ENCODE peak calls at places on chromosomes 1 and 21, in seven cellular contexts. S is hippocampal formation; Z is cardiac fibroblast; M is breast epithelium; G is CD8-positive, alpha-beta T cell; W is stimulated activated CD4-positive, alpha-beta T cell treated with anti-CD3 and anti-CD28 coated beads, Interleukin-12 subunit alpha, Interleukin-12 subunit beta, amount 100 ng/mL, for 4 hours; P is activated naive CD4-positive, alpha-beta T cell treated with Interleukin-2 at 50 U/mL for 16 hours. Q is an unnamed sample.

GRCh38 chr1:59229138-59229537 is 67.8 kb upstream of the FGGY start:
- DNase-seq in S (no peak), Z (peak; percentile 52), M (no peak), G (no peak), W (no peak), P (no peak), Q (no peak)

GRCh38 chr21:36145259-36145658 is 10.4 kb downstream of the CBR3 start:
- DNase-seq in S (no peak), Z (no peak), M (no peak), G (no peak), W (no peak), P (no peak), Q (no peak)

GRCh38 chr1:166273618-166274017 is 106.8 kb upstream of the FAM78B start:
- DNase-seq in S (no peak), Z (no peak), M (no peak), G (no peak), W (no peak), P (no peak), Q (no peak)

GRCh38 chr1:99768525-99769382 is 2.3 kb upstream of the FRRS1 start:
- DNase-seq in S (no peak), Z (peak; percentile 81), M (no peak), G (no peak), W (no peak), P (no peak), Q (no peak)

GRCh38 chr1:30706528-30706927 is 16.9 kb downstream of the MATN1 start:
- DNase-seq in S (peak; percentile 25), Z (peak; percentile 51), M (no peak), G (no peak), W (no peak), P (no peak), Q (no peak)

GRCh38 chr1:29711582-29712274 is 475.4 kb downstream of the PTPRU start:
- DNase-seq in S (no peak), Z (peak; percentile 65), M (no peak), G (no peak), W (no peak), P (no peak), Q (no peak)

GRCh38 chr1:46556822-46557221 is 5.4 kb upstream of the KNCN start:
- DNase-seq in S (no peak), Z (peak; percentile 54), M (no peak), G (no peak), W (no peak), P (no peak), Q (no peak)

GRCh38 chr1:247336390-247336789 is 4.7 kb upstream of the ZNF496 start:
- DNase-seq in S (no peak), Z (no peak), M (no peak), G (no peak), W (no peak), P (no peak), Q (no peak)

GRCh38 chr1:30748699-30749401 is 8.7 kb downstream of the LAPTM5 start:
- DNase-seq in S (peak; percentile 48), Z (no peak), M (no peak), G (no peak), W (peak; percentile 41), P (peak; percentile 42), Q (no peak)

GRCh38 chr1:154448271-154448905 is 43.2 kb downstream of the IL6R start:
- DNase-seq in S (no peak), Z (no peak), M (no peak), G (no peak), W (no peak), P (no peak), Q (no peak)

GRCh38 chr1:27346991-27347627 is 5.3 kb downstream of the SYTL1 start:
- DNase-seq in S (no peak), Z (no peak), M (no peak), G (no peak), W (no peak), P (no peak), Q (no peak)

GRCh38 chr1:151993734-151994496 is at the start of gene S100A10:
- DNase-seq in S (no peak), Z (peak; percentile 91), M (peak; percentile 77), G (peak; percentile 77), W (peak; percentile 65), P (peak; percentile 77), Q (peak; percentile 52)

GRCh38 chr1:18885311-18886002 is 16.9 kb downstream of the ALDH4A1 start:
- DNase-seq in S (no peak), Z (no peak), M (no peak), G (no peak), W (no peak), P (no peak), Q (no peak)

GRCh38 chr1:46611691-46612221 is 4.9 kb downstream of the MOB3C start:
- DNase-seq in S (no peak), Z (no peak), M (no peak), G (no peak), W (no peak), P (no peak), Q (no peak)

GRCh38 chr1:183460596-183460995 is 11.7 kb upstream of the SMG7 start:
- DNase-seq in S (no peak), Z (no peak), M (no peak), G (no peak), W (no peak), P (no peak), Q (no peak)

GRCh38 chr1:167472729-167473529 is 45.4 kb downstream of the CD247 start:
- DNase-seq in S (no peak), Z (no peak), M (peak; percentile 28), G (no peak), W (no peak), P (peak; percentile 50), Q (no peak)

GRCh38 chr1:26950602-26951001 is 9.7 kb downstream of the KDF1 start:
- DNase-seq in S (no peak), Z (no peak), M (no peak), G (no peak), W (no peak), P (no peak), Q (no peak)

GRCh38 chr1:79259390-79260336 is 253.1 kb upstream of the ADGRL4 start:
- DNase-seq in S (no peak), Z (peak; percentile 75), M (no peak), G (no peak), W (no peak), P (no peak), Q (no peak)

GRCh38 chr21:21712761-21713558 is 714.8 kb downstream of the NCAM2 start:
- DNase-seq in S (no peak), Z (peak; percentile 79), M (no peak), G (no peak), W (no peak), P (no peak), Q (no peak)

GRCh38 chr1:38872401-38873026 is 634 bp downstream of the MYCBP start:
- DNase-seq in S (no peak), Z (peak; percentile 39), M (no peak), G (peak; percentile 6), W (peak; percentile 31), P (peak; percentile 38), Q (peak; percentile 20)

GRCh38 chr1:187396226-187396625 is 567.5 kb downstream of the PLA2G4A start:
- DNase-seq in S (no peak), Z (peak; percentile 38), M (no peak), G (no peak), W (no peak), P (no peak), Q (no peak)

Q was measured in naive B cell.